ENCODE peak calls at places on chromosomes 7 and 10, in ten cellular contexts. T, Y, P, K, D, B, F, N, H and W are unnamed samples.

GRCh38 chr10:6543431-6544005 is 36.6 kb downstream of the PRKCQ start:
- DNase-seq in N (no peak), B (no peak), F (peak; percentile 13), K (no peak), Y (no peak), D (no peak), H (no peak), P (no peak), T (no peak), W (no peak)

GRCh38 chr7:65832281-65832680 is 40.6 kb upstream of the VKORC1L1 start:
- DNase-seq in H (no peak), T (no peak), B (no peak), N (no peak), F (no peak), K (no peak), P (no peak), D (no peak), Y (peak; percentile 29), W (no peak)

GRCh38 chr10:65501259-65501658 is 1424.6 kb upstream of the LRRTM3 start:
- DNase-seq in H (no peak), D (no peak), K (peak; percentile 76), N (no peak), T (no peak), B (no peak), Y (peak; percentile 31), F (no peak), P (no peak), W (no peak)

GRCh38 chr10:129939416-129940275 is 24.4 kb downstream of the EBF3 start:
- DNase-seq in K (no peak), H (no peak), F (no peak), P (peak; percentile 16), T (no peak), D (no peak), Y (no peak), B (peak; percentile 18), N (peak; percentile 15), W (no peak)

GRCh38 chr7:47253650-47254080 is 328.2 kb downstream of the TNS3 start:
- DNase-seq in P (peak; percentile 71), H (peak; percentile 41), D (peak; percentile 57), B (peak; percentile 40), F (no peak), T (peak; percentile 49), N (no peak), K (no peak), Y (peak; percentile 63), W (no peak)

GRCh38 chr7:100825215-100825671 is 2.1 kb downstream of the EPHB4 start:
- DNase-seq in T (no peak), Y (no peak), F (no peak), K (no peak), B (peak; percentile 53), P (peak; percentile 55), N (no peak), D (peak; percentile 59), H (no peak), W (no peak)

GRCh38 chr10:104862-105565 is 30.2 kb upstream of the ZMYND11 start:
- DNase-seq in Y (no peak), B (no peak), P (no peak), H (no peak), F (no peak), D (no peak), T (no peak), K (no peak), N (no peak), W (no peak)

GRCh38 chr7:60706-61105 is 131.7 kb upstream of the FAM20C start:
- DNase-seq in D (no peak), B (peak; percentile 9), K (no peak), H (no peak), Y (no peak), T (no peak), N (no peak), P (peak; percentile 21), F (no peak), W (no peak)

GRCh38 chr10:49798275-49798674 is 36.2 kb upstream of the OGDHL start:
- DNase-seq in F (no peak), P (no peak), K (no peak), N (no peak), Y (no peak), D (no peak), T (no peak), B (no peak), H (no peak), W (no peak)

DNA sequence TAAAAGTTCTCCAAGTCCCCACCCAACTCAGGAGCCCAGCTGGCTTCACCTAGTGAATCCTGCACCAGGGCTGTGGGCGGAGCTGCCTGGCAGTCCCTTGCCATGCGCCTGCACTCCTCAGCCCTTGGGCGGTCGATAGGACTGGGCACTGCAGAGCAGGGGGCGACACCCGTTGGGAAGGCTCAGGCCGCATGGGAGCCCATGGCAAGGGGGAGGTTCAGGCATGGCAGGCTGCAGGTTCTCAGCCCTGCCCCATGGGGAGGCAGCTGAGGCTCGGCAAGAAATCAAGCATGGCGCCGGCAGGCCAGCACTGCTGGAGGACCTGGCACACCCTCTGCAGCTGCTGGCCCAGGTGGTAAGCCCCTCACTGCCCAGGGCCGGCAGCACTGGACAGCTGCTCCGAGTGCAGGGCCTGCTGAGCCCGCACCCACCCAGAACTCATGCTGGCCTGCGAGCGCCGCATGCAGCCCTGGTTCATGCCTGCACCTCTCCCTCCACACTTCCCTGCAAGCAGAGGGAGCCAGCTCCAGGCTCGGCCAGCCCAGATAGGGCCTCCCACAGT is 149.9 kb downstream of the ANKRD30A start:
- DNase-seq in H (no peak), B (peak; percentile 23), P (no peak), T (no peak), K (no peak), D (no peak), F (no peak), Y (no peak), N (no peak), W (no peak)
- TF ChIP-seq POLR2A in H (no peak), B (no peak), P (no peak), T (no peak), K (no peak), D (no peak), F (no peak), Y (no peak), N (no peak), W (no peak)

GRCh38 chr7:68707958-68708357 is 890.3 kb upstream of the AUTS2 start:
- DNase-seq in P (no peak), T (no peak), H (no peak), F (no peak), K (no peak), N (no peak), B (no peak), Y (no peak), D (no peak), W (no peak)

GRCh38 chr7:68706291-68706690 is 892.0 kb upstream of the AUTS2 start:
- DNase-seq in N (no peak), P (no peak), K (no peak), F (no peak), H (no peak), Y (peak; percentile 98), T (no peak), B (no peak), D (no peak), W (no peak)

DNA sequence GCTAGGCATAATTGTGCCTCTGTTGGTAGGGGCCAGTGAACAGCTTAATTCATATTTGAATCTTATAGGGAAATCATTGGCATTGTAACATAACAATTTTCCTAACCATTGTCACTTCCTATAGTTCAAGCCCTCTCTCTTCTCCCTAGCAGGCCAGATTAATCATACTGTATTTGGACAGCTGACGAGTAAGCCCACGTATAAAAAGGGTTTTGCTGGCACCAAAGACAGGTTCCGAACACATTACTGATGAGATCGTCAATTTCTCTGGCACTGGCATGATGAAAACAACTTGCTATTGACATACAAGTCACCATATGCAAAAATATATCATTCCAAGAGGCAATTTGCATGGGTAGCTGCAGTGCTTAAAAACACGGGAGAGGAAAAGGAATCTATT is 891.1 kb upstream of the AUTS2 start:
- DNase-seq in B (no peak), K (no peak), Y (peak; percentile 35), N (no peak), D (no peak), H (no peak), P (no peak), F (no peak), T (no peak), W (no peak)
- TF ChIP-seq POLR2A in B (no peak), K (no peak), Y (no peak), N (no peak), D (no peak), H (no peak), P (no peak), F (no peak), T (no peak), W (no peak)

DNA sequence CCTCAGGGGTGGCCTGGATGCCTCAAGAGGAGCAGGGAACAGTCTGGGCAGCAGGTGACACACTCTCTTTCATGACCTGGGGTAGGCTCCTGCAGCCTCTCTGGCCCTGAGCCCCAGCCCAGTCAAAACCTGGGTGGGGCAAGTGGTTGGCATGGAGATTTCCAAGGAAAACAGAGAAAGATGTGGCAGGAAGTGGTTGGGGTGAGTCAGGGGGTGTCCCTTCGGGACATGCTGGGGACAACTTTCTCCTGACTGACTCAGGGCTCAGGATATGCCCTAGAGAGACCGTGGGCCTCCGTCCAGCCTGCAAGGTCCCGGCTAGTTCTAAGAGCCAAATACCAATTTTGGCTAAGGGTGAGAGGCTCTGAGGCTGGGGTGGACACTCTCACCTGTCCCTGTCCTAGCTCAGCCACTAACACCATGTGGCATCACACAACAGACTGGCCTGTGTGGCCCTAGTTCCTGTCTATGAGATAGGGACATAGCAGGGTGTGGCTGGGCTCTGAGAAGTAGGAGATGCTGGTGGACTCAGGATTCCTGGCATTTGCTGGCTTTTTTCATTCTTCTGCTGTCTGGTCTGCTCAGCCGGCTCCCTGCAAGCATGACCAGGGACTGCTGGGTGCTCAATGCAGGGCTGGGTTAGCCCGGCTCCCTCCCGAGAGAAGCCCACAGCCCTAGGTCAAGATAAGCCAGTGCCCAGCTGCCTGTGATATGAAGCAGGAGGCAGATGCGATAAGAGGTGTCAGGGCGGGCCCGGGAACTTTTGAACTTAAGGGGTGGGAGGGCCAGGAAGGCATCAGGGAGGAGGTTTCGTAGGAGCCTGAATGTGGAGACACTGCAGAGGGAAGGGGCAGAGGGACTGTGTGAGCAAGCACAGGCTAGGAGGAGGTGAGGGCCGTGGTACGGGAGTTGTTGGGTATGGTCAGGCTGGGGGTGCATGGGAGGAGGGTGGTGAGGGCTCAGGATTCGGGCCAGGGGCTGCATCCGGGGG is 3.3 kb downstream of the AQP1 start:
- DNase-seq in F (no peak), K (no peak), B (peak; percentile 61), P (no peak), N (no peak), H (no peak), T (no peak), Y (peak; percentile 20), D (no peak), W (peak; percentile 90)
- TF ChIP-seq POLR2A in F (no peak), K (no peak), B (no peak), P (no peak), N (no peak), H (no peak), T (no peak), Y (no peak), D (no peak), W (no peak)

DNA sequence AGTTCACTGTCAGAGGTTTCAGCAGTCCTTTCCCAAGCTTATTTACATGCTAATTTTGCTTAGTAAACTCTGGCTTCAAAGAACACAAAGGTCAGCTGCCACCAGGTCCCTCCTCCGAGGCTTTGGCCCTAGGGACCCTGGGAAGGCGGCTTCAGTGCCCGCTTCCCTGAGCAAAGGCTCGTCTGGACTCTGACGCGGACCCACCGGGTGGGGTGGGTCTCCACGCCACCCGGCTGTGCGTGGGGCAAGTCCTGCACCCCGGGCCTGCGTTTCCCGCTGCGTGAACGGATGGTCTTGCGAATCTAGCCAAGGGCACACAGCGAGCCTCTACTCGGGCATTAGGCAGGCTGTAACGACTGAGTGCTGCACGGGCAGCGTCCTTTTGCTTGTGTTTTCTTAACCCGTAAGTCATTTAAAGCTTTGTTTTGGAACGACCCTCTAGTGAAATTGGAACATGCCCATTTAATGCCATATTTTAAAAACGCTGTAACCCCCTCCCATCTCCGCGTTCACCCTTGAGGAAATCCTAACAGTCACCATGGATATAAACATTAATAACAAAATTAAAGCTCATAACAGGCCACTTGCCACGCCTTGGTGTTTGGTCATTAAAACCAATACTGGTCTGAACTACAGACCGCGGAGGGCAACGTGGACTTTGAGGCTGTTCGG is 830 bp downstream of the BNIP3 start:
- DNase-seq in F (no peak), P (no peak), D (no peak), N (no peak), T (peak; percentile 44), H (no peak), K (peak; percentile 55), B (no peak), Y (no peak), W (no peak)
- TF ChIP-seq POLR2A in F (no peak), P (no peak), D (no peak), N (no peak), T (no peak), H (no peak), K (peak; percentile 66), B (no peak), Y (no peak), W (no peak)